ENCODE peak calls at places on chromosomes 6 and 20, in four cellular contexts. One of them, this sample, is unnamed.

GRCh38 chr6:14016930-14017625 is 92.3 kb downstream of the RNF182 start:
- DNase-seq in colonic mucosa: no peak
- DNase-seq in upper lobe of right lung: no peak
- DNase-seq in A549: no peak
- DNase-seq in this sample: no peak

GRCh38 chr20:10077081-10077471 is 42.3 kb downstream of the ANKEF1 start:
- DNase-seq in colonic mucosa: peak
- DNase-seq in upper lobe of right lung: no peak
- DNase-seq in A549: no peak
- DNase-seq in this sample: no peak

GRCh38 chr6:84791233-84791632 is 26.8 kb upstream of the TBX18 start:
- DNase-seq in colonic mucosa: no peak
- DNase-seq in upper lobe of right lung: no peak
- DNase-seq in A549: no peak
- DNase-seq in this sample: no peak

GRCh38 chr20:51720854-51721253 is 47.3 kb downstream of the ATP9A start:
- DNase-seq in colonic mucosa: no peak
- DNase-seq in upper lobe of right lung: no peak
- DNase-seq in A549: no peak
- DNase-seq in this sample: no peak

GRCh38 chr20:32600681-32601237 is 15.6 kb upstream of the NOL4L start:
- DNase-seq in colonic mucosa: no peak
- DNase-seq in upper lobe of right lung: no peak
- DNase-seq in A549: no peak
- DNase-seq in this sample: no peak

GRCh38 chr20:7673841-7674240 is 266.4 kb downstream of the HAO1 start:
- DNase-seq in colonic mucosa: no peak
- DNase-seq in upper lobe of right lung: no peak
- DNase-seq in A549: no peak
- DNase-seq in this sample: no peak

GRCh38 chr6:29647927-29648642 is 8.8 kb upstream of the MOG start:
- DNase-seq in colonic mucosa: no peak
- DNase-seq in upper lobe of right lung: no peak
- DNase-seq in A549: peak
- DNase-seq in this sample: no peak

GRCh38 chr20:51597389-51598231 is 55.1 kb upstream of the NFATC2 start:
- DNase-seq in colonic mucosa: no peak
- DNase-seq in upper lobe of right lung: no peak
- DNase-seq in A549: no peak
- DNase-seq in this sample: no peak

GRCh38 chr20:19992996-19993908 is 23.9 kb upstream of the NAA20 start:
- DNase-seq in colonic mucosa: no peak
- DNase-seq in upper lobe of right lung: no peak
- DNase-seq in A549: peak
- DNase-seq in this sample: no peak

GRCh38 chr6:38554700-38555413 is 84.9 kb downstream of the BTBD9 start:
- DNase-seq in colonic mucosa: no peak
- DNase-seq in upper lobe of right lung: no peak
- DNase-seq in A549: no peak
- DNase-seq in this sample: no peak

GRCh38 chr20:38029453-38029852 is 3.8 kb downstream of the TTI1 start:
- DNase-seq in colonic mucosa: no peak
- DNase-seq in upper lobe of right lung: no peak
- DNase-seq in A549: no peak
- DNase-seq in this sample: no peak

GRCh38 chr20:36196676-36197075 is 39.6 kb upstream of the AAR2 start:
- DNase-seq in colonic mucosa: no peak
- DNase-seq in upper lobe of right lung: no peak
- DNase-seq in A549: no peak
- DNase-seq in this sample: no peak

GRCh38 chr6:34350100-34350936 is 42.2 kb downstream of the NUDT3 start:
- DNase-seq in colonic mucosa: no peak
- DNase-seq in upper lobe of right lung: no peak
- DNase-seq in A549: no peak
- DNase-seq in this sample: no peak

GRCh38 chr6:168417158-168417557 is 23.8 kb upstream of the SMOC2 start:
- DNase-seq in colonic mucosa: peak
- DNase-seq in upper lobe of right lung: peak
- DNase-seq in A549: no peak
- DNase-seq in this sample: peak

GRCh38 chr20:40880063-40880715 is 148.4 kb upstream of the TOP1 start:
- DNase-seq in colonic mucosa: no peak
- DNase-seq in upper lobe of right lung: no peak
- DNase-seq in A549: no peak
- DNase-seq in this sample: no peak

GRCh38 chr20:50551288-50551687 is 41.1 kb downstream of the PTPN1 start:
- DNase-seq in colonic mucosa: no peak
- DNase-seq in upper lobe of right lung: no peak
- DNase-seq in A549: no peak
- DNase-seq in this sample: no peak

GRCh38 chr6:3438190-3439167 is 18.4 kb downstream of the SLC22A23 start:
- DNase-seq in colonic mucosa: peak
- DNase-seq in upper lobe of right lung: no peak
- DNase-seq in A549: peak
- DNase-seq in this sample: no peak

GRCh38 chr20:5390719-5391118 is 74.0 kb upstream of the PROKR2 start:
- DNase-seq in colonic mucosa: no peak
- DNase-seq in upper lobe of right lung: no peak
- DNase-seq in A549: no peak
- DNase-seq in this sample: no peak

GRCh38 chr20:47111576-47111975 is 216.9 kb downstream of the EYA2 start:
- DNase-seq in colonic mucosa: no peak
- DNase-seq in upper lobe of right lung: no peak
- DNase-seq in A549: no peak
- DNase-seq in this sample: no peak

GRCh38 chr20:61407561-61407960 is 155.5 kb downstream of the CDH4 start:
- DNase-seq in colonic mucosa: no peak
- DNase-seq in upper lobe of right lung: no peak
- DNase-seq in A549: no peak
- DNase-seq in this sample: no peak

GRCh38 chr6:31877125-31877650 is 1.6 kb downstream of the SLC44A4 start:
- DNase-seq in colonic mucosa: peak
- DNase-seq in upper lobe of right lung: no peak
- DNase-seq in A549: no peak
- DNase-seq in this sample: no peak

GRCh38 chr6:7615611-7616383 is 25.8 kb downstream of the SNRNP48 start:
- DNase-seq in colonic mucosa: peak
- DNase-seq in upper lobe of right lung: no peak
- DNase-seq in A549: peak
- DNase-seq in this sample: no peak

GRCh38 chr6:1088441-1089001 is 223.4 kb upstream of the FOXQ1 start:
- DNase-seq in colonic mucosa: peak
- DNase-seq in upper lobe of right lung: no peak
- DNase-seq in A549: no peak
- DNase-seq in this sample: no peak

GRCh38 chr20:53370345-53370961 is 223.2 kb downstream of the ZNF217 start:
- DNase-seq in colonic mucosa: peak
- DNase-seq in upper lobe of right lung: no peak
- DNase-seq in A549: no peak
- DNase-seq in this sample: no peak
- TF ChIP-seq CTCF in colonic mucosa: no peak
- TF ChIP-seq CTCF in upper lobe of right lung: no peak
- TF ChIP-seq CTCF in A549: no peak
- TF ChIP-seq CTCF in this sample: no peak

GRCh38 chr6:78835817-78836216 is 31.5 kb upstream of the IRAK1BP1 start:
- DNase-seq in colonic mucosa: no peak
- DNase-seq in upper lobe of right lung: no peak
- DNase-seq in A549: peak
- DNase-seq in this sample: no peak
- TF ChIP-seq CTCF in colonic mucosa: no peak
- TF ChIP-seq CTCF in upper lobe of right lung: peak
- TF ChIP-seq CTCF in A549: peak
- TF ChIP-seq CTCF in this sample: peak

GRCh38 chr6:52670502-52671409 is at the start of gene TMEM14A:
- DNase-seq in colonic mucosa: peak
- DNase-seq in upper lobe of right lung: peak
- DNase-seq in A549: peak
- DNase-seq in this sample: peak

GRCh38 chr6:52672422-52673025 is 1.6 kb downstream of the TMEM14A start:
- DNase-seq in colonic mucosa: no peak
- DNase-seq in upper lobe of right lung: no peak
- DNase-seq in A549: no peak
- DNase-seq in this sample: no peak

GRCh38 chr6:52675372-52675771 is 4.5 kb downstream of the TMEM14A start:
- DNase-seq in colonic mucosa: no peak
- DNase-seq in upper lobe of right lung: no peak
- DNase-seq in A549: no peak
- DNase-seq in this sample: no peak
- TF ChIP-seq CTCF in colonic mucosa: no peak
- TF ChIP-seq CTCF in upper lobe of right lung: no peak
- TF ChIP-seq CTCF in A549: no peak
- TF ChIP-seq CTCF in this sample: no peak

GRCh38 chr6:36914227-36914794 is 28.6 kb downstream of the C6orf89 start:
- DNase-seq in colonic mucosa: peak
- DNase-seq in upper lobe of right lung: no peak
- DNase-seq in A549: peak
- DNase-seq in this sample: no peak
- TF ChIP-seq CTCF in colonic mucosa: peak
- TF ChIP-seq CTCF in upper lobe of right lung: no peak
- TF ChIP-seq CTCF in A549: peak
- TF ChIP-seq CTCF in this sample: peak

GRCh38 chr6:156600678-156601077 is 176.5 kb upstream of the ARID1B start:
- DNase-seq in colonic mucosa: no peak
- DNase-seq in upper lobe of right lung: no peak
- DNase-seq in A549: no peak
- DNase-seq in this sample: no peak
- TF ChIP-seq CTCF in colonic mucosa: no peak
- TF ChIP-seq CTCF in upper lobe of right lung: no peak
- TF ChIP-seq CTCF in A549: no peak
- TF ChIP-seq CTCF in this sample: no peak

GRCh38 chr20:21029356-21029755 is 76.8 kb downstream of the LINC00237 start:
- DNase-seq in colonic mucosa: no peak
- DNase-seq in upper lobe of right lung: no peak
- DNase-seq in A549: no peak
- DNase-seq in this sample: no peak
- TF ChIP-seq CTCF in colonic mucosa: no peak
- TF ChIP-seq CTCF in upper lobe of right lung: no peak
- TF ChIP-seq CTCF in A549: no peak
- TF ChIP-seq CTCF in this sample: no peak

GRCh38 chr6:25472314-25472713 is 179.7 kb upstream of the SCGN start:
- DNase-seq in colonic mucosa: no peak
- DNase-seq in upper lobe of right lung: no peak
- DNase-seq in A549: no peak
- DNase-seq in this sample: no peak
- TF ChIP-seq CTCF in colonic mucosa: no peak
- TF ChIP-seq CTCF in upper lobe of right lung: peak
- TF ChIP-seq CTCF in A549: no peak
- TF ChIP-seq CTCF in this sample: peak

This sample was measured in osteocyte.